ENCODE peak calls at places on chromosomes 13 and 19, in ten cellular contexts. G, N, T, C, P, X, I, K, Q and A are unnamed samples.

GRCh38 chr13:46667687-46668281 is 114.8 kb downstream of the LRCH1 start:
- DNase-seq in G (no peak), P (no peak), N (no peak), T (no peak), X (no peak), K (no peak), I (no peak), C (no peak), Q (no peak), A (no peak)

GRCh38 chr19:6568816-6569215 is 22.1 kb downstream of the CD70 start:
- DNase-seq in C (no peak), N (no peak), K (no peak), T (no peak), X (no peak), Q (no peak), P (no peak), G (no peak), I (no peak), A (no peak)

GRCh38 chr19:1651548-1652394 is 644 bp downstream of the TCF3 start:
- DNase-seq in C (peak; percentile 43), P (peak; percentile 45), Q (peak; percentile 72), N (peak; percentile 59), T (no peak), X (peak; percentile 34), G (no peak), I (peak; percentile 71), K (peak; percentile 73), A (no peak)

GRCh38 chr19:46372901-46373572 is 26.1 kb downstream of the PPP5C start:
- DNase-seq in G (no peak), C (no peak), I (no peak), T (peak; percentile 69), Q (peak; percentile 24), K (peak; percentile 35), P (no peak), X (no peak), N (no peak), A (no peak)

GRCh38 chr19:46195104-46195503 is 34.4 kb upstream of the IGFL1 start:
- DNase-seq in T (no peak), K (no peak), C (no peak), I (no peak), P (no peak), N (no peak), X (no peak), Q (no peak), G (no peak), A (no peak)

GRCh38 chr13:27601771-27602170 is 18.6 kb downstream of the LNX2 start:
- DNase-seq in N (no peak), K (no peak), C (no peak), Q (no peak), G (no peak), P (no peak), T (no peak), X (no peak), I (no peak), A (no peak)

GRCh38 chr19:8397746-8398721 is 7.9 kb downstream of the RAB11B start:
- DNase-seq in N (no peak), T (no peak), X (no peak), G (no peak), I (no peak), Q (no peak), C (no peak), P (no peak), K (no peak), A (no peak)

GRCh38 chr19:29145756-29146155 is 67.2 kb downstream of the UQCRFS1 start:
- DNase-seq in T (no peak), K (no peak), C (no peak), I (no peak), G (no peak), Q (no peak), P (no peak), X (no peak), N (no peak), A (no peak)

GRCh38 chr13:43629691-43630480 is 156.9 kb downstream of the ENOX1 start:
- DNase-seq in X (no peak), T (no peak), Q (no peak), P (no peak), C (no peak), N (no peak), G (no peak), I (no peak), K (no peak), A (no peak)

GRCh38 chr13:104043184-104043583 is 977.0 kb upstream of the SLC10A2 start:
- DNase-seq in Q (no peak), K (no peak), P (no peak), C (no peak), T (no peak), N (no peak), I (no peak), G (no peak), X (no peak), A (no peak)

GRCh38 chr13:78659450-78660110 is 625 bp upstream of the OBI1 start:
- DNase-seq in N (no peak), T (no peak), C (no peak), Q (no peak), P (no peak), X (no peak), I (no peak), G (no peak), K (no peak), A (no peak)

GRCh38 chr13:93066187-93066586 is 160.4 kb upstream of the GPC6 start:
- DNase-seq in P (no peak), X (no peak), C (peak; percentile 25), Q (no peak), G (no peak), T (no peak), K (no peak), N (no peak), I (no peak), A (no peak)

GRCh38 chr13:25699056-25699455 is 327.3 kb downstream of the ATP8A2 start:
- DNase-seq in C (no peak), N (no peak), P (no peak), K (no peak), I (no peak), Q (no peak), X (no peak), G (no peak), T (no peak), A (no peak)

GRCh38 chr19:39424934-39425333 is 10.8 kb downstream of the RPS16 start:
- DNase-seq in K (peak; percentile 34), Q (no peak), I (no peak), C (no peak), T (no peak), X (no peak), P (no peak), G (no peak), N (no peak), A (no peak)

GRCh38 chr19:44609219-44609618 is 4.1 kb upstream of the IGSF23 start:
- DNase-seq in T (no peak), N (no peak), C (no peak), P (no peak), K (no peak), X (no peak), G (no peak), I (no peak), Q (no peak), A (no peak)

GRCh38 chr13:107209811-107210210 is 641.9 kb upstream of the ARGLU1 start:
- DNase-seq in N (no peak), K (no peak), I (no peak), G (no peak), C (no peak), X (no peak), Q (no peak), P (no peak), T (no peak), A (no peak)

GRCh38 chr13:96768524-96768923 is 225.8 kb downstream of the OXGR1 start:
- DNase-seq in P (no peak), T (no peak), C (no peak), K (no peak), Q (no peak), N (no peak), G (no peak), X (no peak), I (no peak), A (no peak)

GRCh38 chr13:42981853-42982252 is 10.2 kb downstream of the EPSTI1 start:
- DNase-seq in I (no peak), T (no peak), G (no peak), Q (no peak), X (no peak), N (no peak), K (no peak), P (no peak), C (no peak), A (no peak)

GRCh38 chr19:54178581-54179261 is 5.8 kb upstream of the TMC4 start:
- DNase-seq in Q (no peak), C (no peak), G (no peak), I (no peak), N (peak; percentile 48), X (no peak), P (no peak), K (no peak), T (no peak), A (no peak)

GRCh38 chr13:49495783-49496762 is at the start of gene PHF11:
- DNase-seq in X (peak; percentile 71), Q (peak; percentile 89), N (peak; percentile 90), G (no peak), P (peak; percentile 82), C (peak; percentile 89), K (peak; percentile 79), I (peak; percentile 73), T (peak; percentile 92), A (peak; percentile 87)
- TF ChIP-seq CTCF in X (no peak), Q (no peak), N (peak; percentile 28), G (peak; percentile 12), P (peak; percentile 16), C (no peak), K (no peak), I (no peak), T (no peak), A (no peak)

GRCh38 chr13:32191452-32191998 is 123.6 kb downstream of the ZAR1L start:
- DNase-seq in T (no peak), K (no peak), X (no peak), Q (no peak), P (no peak), G (no peak), N (no peak), I (no peak), C (no peak), A (no peak)
- H3K27ac ChIP-seq in T (no peak overlapping the region), K (no peak overlapping the region), X (no peak overlapping the region), Q (no peak overlapping the region), P (no peak overlapping the region), G (no peak overlapping the region), N (no peak overlapping the region), I (no peak overlapping the region), C (no peak overlapping the region), A (no peak overlapping the region)

DNA sequence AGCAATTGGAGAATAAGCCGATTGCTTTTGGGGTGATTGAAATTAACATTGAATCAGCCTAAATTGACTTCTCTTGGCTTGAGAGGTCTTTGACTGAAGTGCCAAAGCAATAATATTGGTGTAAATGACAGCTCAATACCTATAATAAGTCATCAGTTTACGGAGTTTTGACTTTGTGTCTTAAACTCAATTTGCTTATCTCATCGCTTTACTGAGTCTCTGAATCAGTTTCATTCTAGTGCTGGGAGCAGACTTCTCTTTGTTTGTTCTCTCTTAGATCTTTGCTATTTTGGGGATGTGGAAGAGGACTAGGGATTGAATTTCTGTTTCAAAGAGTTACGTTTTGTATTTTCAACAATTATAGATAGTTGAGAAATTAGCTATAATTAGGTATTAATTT is 7.1 kb downstream of the RFC3 start:
- DNase-seq in G (no peak), C (no peak), Q (no peak), K (no peak), X (no peak), P (no peak), I (no peak), T (no peak), N (no peak), A (no peak)
- H3K36me3 ChIP-seq in G (peaks cover 3% of the 10 kb centered on the region), C (peaks cover 44% of the 10 kb centered on the region), Q (peaks cover 27% of the 10 kb centered on the region), K (no peaks in the 10 kb centered on the region), X (no peaks in the 10 kb centered on the region), P (peaks cover 3% of the 10 kb centered on the region), I (peaks cover 94% of the 10 kb centered on the region), T (no peaks in the 10 kb centered on the region), N (peaks cover 41% of the 10 kb centered on the region), A (peaks cover 6% of the 10 kb centered on the region)

GRCh38 chr13:33692531-33692930 is 125.4 kb upstream of the RFC3 start:
- DNase-seq in T (no peak), G (no peak), X (no peak), N (no peak), P (no peak), I (no peak), C (no peak), Q (no peak), K (no peak), A (no peak)
- TF ChIP-seq CTCF in T (no peak), G (no peak), X (no peak), N (no peak), P (no peak), I (no peak), C (no peak), Q (no peak), K (no peak), A (no peak)